ENCODE peak calls at places on chromosomes 4 and X, in five cellular contexts. M is cardiac muscle cell, U is IMR-90, T is endodermal cell, H is A673. C is an unnamed sample.
A peak's percentile ranks its signal among the peaks of the same experiment; 100 is the strongest.

GRCh38 chrX:39022106-39022505 is 220.8 kb downstream of the MID1IP1 start:
- DNase-seq in M (no peak), U (no peak), T (no peak), H (no peak), C (no peak)

GRCh38 chrX:65406532-65406931 is 128.1 kb downstream of the LAS1L start:
- DNase-seq in M (no peak), U (no peak), T (no peak), H (peak; percentile 1), C (no peak)

GRCh38 chr4:128653514-128654420 is 155.7 kb upstream of the JADE1 start:
- DNase-seq in M (peak; percentile 92), U (peak; percentile 70), T (no peak), H (no peak), C (no peak)

GRCh38 chrX:134737061-134737460 is 78.8 kb upstream of the PLAC1 start:
- DNase-seq in M (peak; percentile 16), U (peak; percentile 41), T (no peak), H (no peak), C (no peak)

GRCh38 chrX:108292053-108292452 is 146.2 kb downstream of the COL4A6 start:
- DNase-seq in M (no peak), U (no peak), T (no peak), H (no peak), C (no peak)

GRCh38 chrX:17242470-17242869 is 132.5 kb upstream of the NHS start:
- DNase-seq in M (peak; percentile 57), U (peak; percentile 55), T (peak; percentile 78), H (peak; percentile 62), C (no peak)

GRCh38 chrX:48934581-48935331 is 15.9 kb upstream of the PIM2 start:
- DNase-seq in M (no peak), U (no peak), T (no peak), H (no peak), C (no peak)

GRCh38 chrX:19046343-19047215 is 62.7 kb upstream of the PHKA2 start:
- DNase-seq in M (no peak), U (peak; percentile 71), T (no peak), H (peak; percentile 12), C (no peak)

GRCh38 chr4:184441461-184442392 is 32.6 kb downstream of the IRF2 start:
- DNase-seq in M (peak; percentile 32), U (peak; percentile 57), T (peak; percentile 80), H (peak; percentile 75), C (no peak)

GRCh38 chrX:72203421-72203820 is 21.9 kb downstream of the PIN4 start:
- DNase-seq in M (no peak), U (no peak), T (no peak), H (no peak), C (no peak)

GRCh38 chr4:56804551-56804950 is 16.9 kb downstream of the SPINK2 start:
- DNase-seq in M (peak; percentile 68), U (peak; percentile 26), T (no peak), H (no peak), C (no peak)

DNA sequence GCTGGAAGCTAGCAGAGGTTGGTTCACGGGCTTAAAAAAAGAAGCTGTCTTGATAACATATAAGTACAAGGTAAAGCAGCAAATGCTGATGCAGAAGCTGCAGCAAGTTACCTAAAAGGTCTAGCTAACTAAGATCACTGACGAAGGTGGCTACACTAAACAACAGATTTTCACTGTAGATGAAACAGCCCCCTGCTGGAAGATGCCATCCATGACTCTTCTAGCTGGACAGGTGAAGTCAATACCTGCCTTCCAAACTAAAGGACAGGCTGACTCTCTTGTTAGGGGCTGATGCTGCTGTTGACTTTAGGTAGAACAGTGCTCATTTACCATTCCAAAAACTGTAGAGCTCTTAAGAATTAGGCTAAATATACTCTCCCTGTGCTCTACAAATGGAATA is 99.5 kb downstream of the FBXW7 start:
- DNase-seq in M (no peak), U (no peak), T (peak; percentile 63), H (no peak), C (no peak)
- TF ChIP-seq CTCF in M (no peak), U (no peak), T (peak; percentile 74), H (no peak), C (no peak)

DNA sequence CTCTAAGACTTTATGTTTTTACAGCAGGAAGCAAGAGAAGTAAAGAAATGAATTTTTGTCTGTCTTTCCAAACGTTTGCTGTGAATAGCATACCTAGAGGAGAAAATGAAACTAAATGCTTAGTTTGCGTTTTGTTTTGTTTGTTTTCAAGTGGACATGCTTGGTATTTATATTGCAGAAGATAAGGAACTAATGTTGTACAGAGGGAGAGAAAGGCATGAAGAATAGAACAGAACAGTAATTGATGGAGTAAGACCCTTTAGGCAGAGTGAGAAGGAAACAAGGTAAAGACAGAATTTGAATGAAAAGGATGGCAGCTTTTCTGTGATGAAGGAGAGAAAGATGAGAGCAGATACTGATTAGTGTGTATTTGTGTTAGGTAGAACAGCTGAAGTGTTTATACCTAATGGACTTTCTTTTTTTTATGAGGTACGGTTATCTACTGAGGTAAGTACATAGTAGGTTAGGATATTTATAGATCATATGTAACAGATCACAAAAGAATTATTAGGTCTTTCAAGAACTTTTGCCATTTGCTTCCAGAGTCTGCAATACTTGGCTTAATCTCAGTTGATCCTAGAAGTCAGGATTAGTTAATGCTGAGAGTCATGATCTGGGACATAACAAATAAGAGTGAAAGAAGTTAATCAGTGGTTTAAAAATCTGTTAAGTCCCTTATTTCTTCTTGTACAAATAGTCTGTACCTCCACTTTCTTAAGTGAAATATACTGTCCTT is 36.9 kb downstream of the FABP2 start:
- DNase-seq in M (peak; percentile 36), U (peak; percentile 34), T (no peak), H (peak; percentile 4), C (no peak)
- H3K4me3 ChIP-seq in M (no peak overlapping the region), U (peak overlapping the region; percentile 37), T (no peak overlapping the region), H (no peak overlapping the region), C (peak overlapping the region; percentile 0)

DNA sequence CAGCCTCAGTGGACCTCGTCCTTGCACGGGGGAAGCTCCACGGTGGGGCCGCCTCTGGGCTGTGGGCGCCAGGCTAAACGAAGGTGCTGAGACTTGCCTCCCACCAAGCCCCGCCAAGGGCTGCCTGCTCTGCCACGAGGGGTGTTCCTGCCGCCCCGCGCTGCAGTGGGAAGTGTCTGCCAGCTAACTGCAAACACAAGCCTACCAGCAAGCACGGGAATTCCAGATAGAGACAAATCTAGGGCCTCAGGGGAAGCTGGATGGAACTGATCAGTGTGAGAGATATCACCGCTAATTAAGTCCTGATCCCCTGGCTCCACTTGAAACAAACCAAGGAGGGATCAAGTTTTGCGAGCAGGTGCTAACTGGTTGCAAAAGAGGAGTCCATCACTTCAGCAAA is 181.6 kb upstream of the LEF1 start:
- DNase-seq in M (no peak), U (no peak), T (peak; percentile 50), H (no peak), C (no peak)
- H3K4me1 ChIP-seq in M (peaks cover 45% of the 10 kb centered on the region), U (no peaks in the 10 kb centered on the region), T (no peaks in the 10 kb centered on the region), H (no peaks in the 10 kb centered on the region), C (no peaks in the 10 kb centered on the region)

GRCh38 chrX:132505116-132505515 is 16.3 kb upstream of the MBNL3 start:
- DNase-seq in M (peak; percentile 64), U (no peak), T (no peak), H (no peak), C (no peak)
- TF ChIP-seq CTCF in M (peak; percentile 10), U (no peak), T (peak; percentile 32), H (peak; percentile 11), C (no peak)

DNA sequence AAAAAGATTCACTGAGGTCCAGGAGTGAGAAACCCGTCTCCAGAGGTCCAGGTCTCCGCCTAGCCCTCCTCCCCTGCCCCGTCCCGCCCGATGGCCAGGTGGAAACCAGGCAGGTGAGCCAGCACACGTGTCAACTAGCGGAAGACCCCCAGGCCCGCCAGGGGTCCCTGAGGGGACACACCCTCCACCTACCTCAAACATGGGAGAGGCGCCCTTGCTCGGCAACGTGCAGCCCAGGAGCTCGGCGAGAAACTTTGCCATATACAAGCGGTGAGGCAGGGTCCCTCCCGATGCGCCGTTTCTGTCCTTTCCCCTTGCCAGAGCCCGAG is 330.0 kb downstream of the HNRNPD start:
- DNase-seq in M (no peak), U (no peak), T (no peak), H (no peak), C (no peak)
- H3K4me3 ChIP-seq in M (peak overlapping the region; percentile 49), U (no peak overlapping the region), T (peak overlapping the region; percentile 85), H (peak overlapping the region; percentile 50), C (peak overlapping the region; percentile 48)

GRCh38 chr4:118770741-118771187 is 65.2 kb downstream of the SEC24D start:
- DNase-seq in M (peak; percentile 63), U (peak; percentile 39), T (no peak), H (no peak), C (no peak)
- H3K4me1 ChIP-seq in M (peaks cover 65% of the 10 kb centered on the region), U (peaks cover 18% of the 10 kb centered on the region), T (no peaks in the 10 kb centered on the region), H (peaks cover 6% of the 10 kb centered on the region), C (peaks cover 5% of the 10 kb centered on the region)